ENCODE peak calls at places on chromosomes 1 and 21, in eight cellular contexts. I is RCC 7860; N is tibial nerve; T is sciatic nerve; L is central memory CD4-positive, alpha-beta T cell; J is CD4-positive, alpha-beta T cell; P is fibroblast of lung; F is NCI-H187. X is an unnamed sample.

GRCh38 chr1:116529199-116529616 is 41.6 kb downstream of the CD58 start:
- DNase-seq in I (peak), N (no peak), T (no peak), L (no peak), J (no peak), P (no peak), F (no peak), X (no peak)

GRCh38 chr1:61951731-61952585 is 209.7 kb downstream of the PATJ start:
- DNase-seq in I (peak), N (no peak), T (no peak), L (no peak), J (no peak), P (no peak), F (no peak), X (no peak)

GRCh38 chr21:43290529-43291346 is 121.9 kb downstream of the CRYAA start:
- DNase-seq in I (no peak), N (no peak), T (no peak), L (no peak), J (no peak), P (no peak), F (no peak), X (no peak)

GRCh38 chr1:13583592-13583963 is at the start of gene PDPN:
- DNase-seq in I (no peak), N (no peak), T (peak), L (no peak), J (no peak), P (peak), F (no peak), X (peak)

GRCh38 chr1:11720523-11720922 is 15.4 kb upstream of the AGTRAP start:
- DNase-seq in I (no peak), N (no peak), T (no peak), L (no peak), J (no peak), P (no peak), F (no peak), X (no peak)

GRCh38 chr1:75130865-75131592 is 3.2 kb upstream of the LHX8 start:
- DNase-seq in I (no peak), N (no peak), T (no peak), L (no peak), J (no peak), P (no peak), F (no peak), X (no peak)

GRCh38 chr1:200042119-200042436 is 14.6 kb downstream of the NR5A2 start:
- DNase-seq in I (no peak), N (no peak), T (no peak), L (no peak), J (no peak), P (no peak), F (no peak), X (no peak)

GRCh38 chr1:178275553-178275952 is 181.6 kb downstream of the RASAL2 start:
- DNase-seq in I (peak), N (no peak), T (no peak), L (no peak), J (no peak), P (no peak), F (no peak), X (no peak)

GRCh38 chr1:157377216-157377821 is 175.0 kb downstream of the FCRL5 start:
- DNase-seq in I (peak), N (no peak), T (no peak), L (no peak), J (no peak), P (peak), F (peak), X (no peak)

GRCh38 chr1:247373721-247374141 is 42.1 kb upstream of the ZNF496 start:
- DNase-seq in I (no peak), N (peak), T (peak), L (peak), J (peak), P (peak), F (no peak), X (peak)

GRCh38 chr1:222441006-222441620 is 106.8 kb downstream of the HHIPL2 start:
- DNase-seq in I (no peak), N (no peak), T (no peak), L (no peak), J (no peak), P (peak), F (no peak), X (no peak)

GRCh38 chr1:39852876-39853275 is 30.4 kb downstream of the TRIT1 start:
- DNase-seq in I (no peak), N (no peak), T (no peak), L (no peak), J (no peak), P (no peak), F (no peak), X (no peak)

GRCh38 chr1:66210653-66211052 is 323.3 kb upstream of the SGIP1 start:
- DNase-seq in I (no peak), N (no peak), T (no peak), L (no peak), J (no peak), P (no peak), F (no peak), X (no peak)

GRCh38 chr1:90862782-90863181 is 145.7 kb upstream of the BARHL2 start:
- DNase-seq in I (no peak), N (no peak), T (no peak), L (no peak), J (no peak), P (no peak), F (no peak), X (no peak)

GRCh38 chr1:213070399-213070798 is 19.4 kb downstream of the RPS6KC1 start:
- DNase-seq in I (peak), N (no peak), T (no peak), L (no peak), J (no peak), P (peak), F (no peak), X (no peak)

GRCh38 chr1:47554901-47555300 is 117.1 kb downstream of the FOXD2 start:
- DNase-seq in I (no peak), N (peak), T (no peak), L (no peak), J (no peak), P (no peak), F (no peak), X (no peak)

GRCh38 chr1:91622586-91622985 is 121.9 kb downstream of the CDC7 start:
- DNase-seq in I (no peak), N (peak), T (peak), L (no peak), J (no peak), P (no peak), F (no peak), X (peak)

GRCh38 chr1:74681001-74681400 is 7.4 kb upstream of the ERICH3 start:
- DNase-seq in I (no peak), N (no peak), T (no peak), L (no peak), J (no peak), P (no peak), F (peak), X (no peak)

GRCh38 chr21:34910396-34910795 is 138.7 kb downstream of the RUNX1 start:
- DNase-seq in I (no peak), N (no peak), T (no peak), L (no peak), J (no peak), P (no peak), F (no peak), X (no peak)

GRCh38 chr1:53619811-53620619 is 118.9 kb downstream of the GLIS1 start:
- DNase-seq in I (no peak), N (no peak), T (peak), L (no peak), J (no peak), P (peak), F (no peak), X (no peak)

GRCh38 chr1:154497026-154497806 is 4.8 kb upstream of the TDRD10 start:
- DNase-seq in I (no peak), N (peak), T (no peak), L (no peak), J (no peak), P (no peak), F (no peak), X (peak)

GRCh38 chr21:30072496-30072895 is 94.1 kb downstream of the CLDN17 start:
- DNase-seq in I (no peak), N (no peak), T (no peak), L (no peak), J (no peak), P (no peak), F (no peak), X (no peak)

GRCh38 chr1:27341525-27342252 is at the start of gene SYTL1:
- DNase-seq in I (peak), N (no peak), T (no peak), L (peak), J (peak), P (peak), F (peak), X (no peak)

GRCh38 chr1:79128726-79129125 is 122.2 kb upstream of the ADGRL4 start:
- DNase-seq in I (no peak), N (no peak), T (no peak), L (no peak), J (no peak), P (peak), F (no peak), X (no peak)

GRCh38 chr1:165592945-165593823 is 37.9 kb upstream of the MGST3 start:
- DNase-seq in I (peak), N (peak), T (peak), L (peak), J (peak), P (peak), F (peak), X (peak)

GRCh38 chr1:23548704-23549143 is 10.6 kb downstream of the ID3 start:
- DNase-seq in I (no peak), N (no peak), T (no peak), L (no peak), J (no peak), P (no peak), F (no peak), X (peak)

GRCh38 chr1:173267453-173267945 is 60.4 kb upstream of the TNFSF4 start:
- DNase-seq in I (peak), N (no peak), T (no peak), L (no peak), J (no peak), P (peak), F (no peak), X (no peak)

GRCh38 chr1:233721003-233721595 is 107.2 kb downstream of the KCNK1 start:
- DNase-seq in I (no peak), N (no peak), T (no peak), L (no peak), J (no peak), P (no peak), F (no peak), X (no peak)

GRCh38 chr21:45990049-45990711 is 8.6 kb downstream of the COL6A1 start:
- DNase-seq in I (no peak), N (no peak), T (peak), L (no peak), J (no peak), P (no peak), F (no peak), X (peak)

GRCh38 chr1:89608627-89609338 is 24.1 kb upstream of the LRRC8C start:
- DNase-seq in I (no peak), N (no peak), T (no peak), L (peak), J (peak), P (no peak), F (no peak), X (no peak)

GRCh38 chr1:27928216-27928954 is 6.4 kb upstream of the SMPDL3B start:
- DNase-seq in I (peak), N (no peak), T (no peak), L (no peak), J (no peak), P (no peak), F (no peak), X (no peak)

GRCh38 chr1:160726114-160726497 is 12.9 kb upstream of the SLAMF7 start:
- DNase-seq in I (no peak), N (no peak), T (no peak), L (no peak), J (no peak), P (no peak), F (no peak), X (no peak)

GRCh38 chr1:164588388-164589341 is 29.7 kb downstream of the PBX1 start:
- DNase-seq in I (no peak), N (peak), T (peak), L (no peak), J (no peak), P (peak), F (no peak), X (peak)

GRCh38 chr21:41396452-41397107 is 29.5 kb upstream of the MX1 start:
- DNase-seq in I (no peak), N (no peak), T (no peak), L (no peak), J (no peak), P (no peak), F (no peak), X (no peak)

GRCh38 chr1:48761986-48762385 is 14.7 kb downstream of the BEND5 start:
- DNase-seq in I (no peak), N (no peak), T (no peak), L (no peak), J (no peak), P (peak), F (no peak), X (no peak)